ENCODE peak calls at places on chromosomes 13 and 19, in six cellular contexts. S is fibroblast of lung; I is K562; L is CD8-positive, alpha-beta T cell; N is IMR-90; M is esophagus muscularis mucosa. X is an unnamed sample.

GRCh38 chr19:19637523-19638251 is 5.8 kb downstream of the GMIP start:
- DNase-seq in M (no peak), N (no peak), L (no peak), S (no peak), I (no peak), X (no peak)

GRCh38 chr13:48072787-48073186 is 22.1 kb downstream of the MED4 start:
- DNase-seq in L (no peak), I (no peak), N (no peak), M (no peak), S (no peak), X (no peak)

GRCh38 chr19:45187421-45188100 is 9.0 kb downstream of the BLOC1S3 start:
- DNase-seq in S (no peak), I (peak), N (no peak), L (no peak), M (no peak), X (no peak)

GRCh38 chr19:4916292-4917082 is 7.2 kb downstream of the UHRF1 start:
- DNase-seq in S (no peak), I (no peak), N (no peak), L (peak), M (no peak), X (peak)

GRCh38 chr13:24742294-24742693 is 21.7 kb upstream of the RNF17 start:
- DNase-seq in S (peak), N (no peak), L (no peak), I (no peak), M (no peak), X (no peak)

GRCh38 chr13:74715718-74716117 is 581.5 kb upstream of the KLF12 start:
- DNase-seq in L (no peak), I (no peak), M (no peak), S (no peak), N (no peak), X (no peak)

GRCh38 chr13:74073231-74073630 is 61.0 kb downstream of the KLF12 start:
- DNase-seq in I (no peak), S (no peak), N (no peak), M (no peak), L (no peak), X (no peak)

GRCh38 chr19:2462635-2463421 is 6.1 kb upstream of the LMNB2 start:
- DNase-seq in I (no peak), L (no peak), N (peak), M (peak), S (peak), X (no peak)

GRCh38 chr19:29525901-29526729 is at the start of gene VSTM2B:
- DNase-seq in M (no peak), N (no peak), I (no peak), L (no peak), S (no peak), X (no peak)

GRCh38 chr13:44591316-44591715 is 15.2 kb upstream of the TSC22D1 start:
- DNase-seq in L (no peak), S (no peak), I (peak), N (no peak), M (no peak), X (no peak)

DNA sequence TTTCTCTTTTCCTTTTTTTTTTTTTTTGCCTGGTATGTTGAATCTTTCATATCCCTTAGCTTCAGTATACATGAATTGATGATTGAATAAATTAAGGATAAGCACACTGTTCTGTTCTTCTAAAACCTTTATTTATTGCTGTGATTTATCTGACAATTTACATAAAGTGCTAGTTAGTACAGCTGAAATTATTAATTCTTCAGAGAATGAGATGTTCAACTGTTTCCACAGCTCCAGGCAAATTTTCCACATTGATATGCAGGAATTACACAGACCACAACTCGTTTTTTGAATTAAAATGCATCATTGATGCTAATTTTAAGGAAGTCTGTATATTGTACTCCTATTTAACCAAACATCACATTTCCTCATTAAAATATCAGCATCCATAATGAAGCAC is 136.4 kb upstream of the TMTC4 start:
- DNase-seq in S (no peak), L (no peak), I (no peak), N (no peak), M (no peak), X (no peak)
- TF ChIP-seq CTCF in S (no peak), L (no peak), I (no peak), N (no peak), M (no peak), X (no peak)

GRCh38 chr13:33299626-33300025 is 14.1 kb upstream of the STARD13 start:
- DNase-seq in N (no peak), S (no peak), M (no peak), I (no peak), L (no peak), X (no peak)
- H3K27ac ChIP-seq in N (no peak), S (no peak), M (no peak), I (no peak), L (no peak), X (no peak)

GRCh38 chr13:21606781-21607180 is 2.8 kb upstream of the MICU2 start:
- DNase-seq in I (no peak), S (no peak), L (no peak), N (no peak), M (no peak), X (no peak)

GRCh38 chr13:21608961-21609360 is 5.0 kb upstream of the MICU2 start:
- DNase-seq in I (no peak), S (no peak), L (no peak), M (no peak), N (no peak), X (no peak)

GRCh38 chr13:21606251-21606650 is 2.3 kb upstream of the MICU2 start:
- DNase-seq in M (no peak), I (no peak), L (no peak), N (no peak), S (no peak), X (no peak)

DNA sequence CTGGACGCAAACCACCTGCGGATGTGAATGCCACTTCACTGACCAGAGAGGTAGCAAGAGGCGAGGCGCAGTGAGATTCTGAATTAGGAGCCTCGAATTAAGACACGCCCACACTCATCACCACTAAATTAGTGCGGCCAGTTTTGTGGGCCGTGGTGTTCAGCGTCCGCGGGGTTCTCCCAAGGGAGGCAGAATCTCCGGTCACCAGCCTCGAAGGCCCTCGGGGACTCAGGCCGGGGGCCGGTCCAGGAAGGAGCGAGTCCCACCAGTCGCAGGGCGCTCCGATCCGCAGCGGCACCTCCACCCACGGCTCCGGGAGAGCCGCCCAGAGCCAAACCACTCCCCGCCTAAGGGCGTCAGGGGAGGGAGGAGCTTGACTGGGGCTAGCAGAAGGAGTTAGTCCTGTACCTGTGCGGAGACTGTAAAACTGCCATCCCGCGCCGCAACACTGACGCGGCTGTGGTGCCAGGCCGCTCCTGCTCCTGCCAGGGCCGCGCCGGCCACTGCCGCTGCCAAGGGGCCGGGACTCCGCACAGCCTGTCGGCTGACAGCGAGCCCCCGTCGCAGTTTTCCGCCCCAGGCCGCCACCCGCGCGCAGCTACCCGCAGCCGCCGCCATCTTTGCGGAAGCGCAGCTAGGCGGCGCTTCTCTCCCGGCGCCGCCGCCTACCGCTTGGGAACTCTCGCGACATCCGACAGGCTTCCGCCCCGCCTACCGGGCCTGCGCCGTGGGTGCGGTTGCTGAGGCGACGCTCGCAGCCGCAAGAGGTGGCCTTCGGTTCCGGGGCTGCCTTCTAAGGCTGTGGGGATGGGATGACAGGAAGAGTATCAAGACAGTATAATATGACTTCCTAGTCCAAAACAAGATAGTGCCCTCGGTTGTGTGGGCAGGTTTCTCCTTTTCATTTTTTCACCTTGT is at the start of gene MICU2:
- DNase-seq in S (peak), M (peak), L (peak), I (peak), N (peak), X (peak)
- TF ChIP-seq CTCF in S (peak), M (peak), L (no peak), I (no peak), N (no peak), X (no peak)

GRCh38 chr19:13004273-13004672 is 9.0 kb downstream of the NFIX start:
- DNase-seq in M (no peak), I (no peak), S (no peak), N (no peak), L (no peak), X (no peak)
- H3K27ac ChIP-seq in M (peak), I (no peak), S (no peak), N (no peak), L (no peak), X (no peak)

GRCh38 chr13:97367427-97367826 is 66.5 kb upstream of the RAP2A start:
- DNase-seq in N (peak), M (no peak), S (peak), I (no peak), L (no peak), X (no peak)
- TF ChIP-seq CTCF in N (no peak), M (no peak), S (no peak), I (no peak), L (no peak), X (no peak)

DNA sequence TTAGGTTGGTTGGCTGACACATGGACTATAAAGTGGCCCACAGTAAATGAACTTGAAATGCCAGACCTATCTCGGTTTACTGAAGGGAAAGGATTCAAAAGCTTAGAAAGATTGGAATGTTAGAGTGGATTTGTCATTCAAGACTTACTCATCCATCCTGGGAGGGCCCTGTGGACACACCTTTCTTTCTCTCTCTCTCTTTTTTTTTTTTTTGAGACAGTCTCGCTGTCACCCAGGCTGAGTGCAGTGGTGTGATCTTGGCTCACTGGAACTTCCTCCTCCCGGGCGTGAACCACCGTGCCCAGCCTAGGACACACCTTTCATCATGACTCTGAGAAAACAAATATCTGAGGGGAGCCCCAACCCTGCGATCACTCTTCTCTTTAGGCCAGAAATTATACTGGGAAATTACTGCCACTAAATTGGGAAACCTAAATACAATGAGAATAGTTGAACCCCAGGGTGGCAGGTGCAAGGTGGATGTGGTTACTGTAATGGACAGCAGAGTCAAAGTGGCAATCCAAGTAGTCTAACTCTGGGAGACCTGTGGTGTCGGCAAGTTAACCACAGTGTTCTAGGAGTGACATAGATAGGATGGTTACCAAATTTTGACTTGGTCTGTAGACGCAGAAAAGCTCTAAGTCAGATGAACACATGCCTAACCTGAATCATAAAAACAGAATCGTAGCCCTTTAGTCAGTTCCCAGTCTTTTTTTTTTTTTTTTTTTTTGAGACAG is 47.1 kb upstream of the ZMYM5 start:
- DNase-seq in I (no peak), S (peak), M (no peak), N (peak), L (no peak), X (no peak)
- H3K27ac ChIP-seq in I (no peak), S (no peak), M (no peak), N (no peak), L (no peak), X (no peak)

X was measured in CD4-positive, alpha-beta T cell.